ENCODE peak calls at places on chromosomes 4 and X, in seven cellular contexts. X is K562, V is HEK293T, G is H1, I is WTC11, H is HepG2, A is GM12878. L is an unnamed sample.

GRCh38 chrX:72540318-72540717 is 32.3 kb downstream of the HDAC8 start:
- DNase-seq in X (no peak), V (peak), G (no peak), I (no peak), H (peak), A (no peak), L (no peak)

GRCh38 chr4:7532043-7532442 is 97.3 kb upstream of the PSAPL1 start:
- DNase-seq in X (no peak), V (no peak), G (no peak), I (no peak), H (no peak), A (no peak), L (no peak)

GRCh38 chr4:36292551-36293188 is 11.3 kb downstream of the DTHD1 start:
- DNase-seq in X (no peak), V (no peak), G (no peak), I (no peak), H (no peak), A (no peak), L (no peak)

GRCh38 chr4:177119021-177119461 is 190.6 kb upstream of the NEIL3 start:
- DNase-seq in X (no peak), V (no peak), G (no peak), I (no peak), H (no peak), A (no peak), L (no peak)

GRCh38 chr4:17055788-17056187 is 157.3 kb upstream of the LDB2 start:
- DNase-seq in X (no peak), V (no peak), G (no peak), I (no peak), H (no peak), A (no peak), L (no peak)

GRCh38 chrX:100408643-100409315 is 1.3 kb downstream of the PCDH19 start:
- DNase-seq in X (no peak), V (no peak), G (peak), I (peak), H (no peak), A (no peak), L (no peak)

GRCh38 chrX:84186603-84187358 is 1.2 kb downstream of the RPS6KA6 start:
- DNase-seq in X (no peak), V (peak), G (peak), I (peak), H (no peak), A (no peak), L (no peak)

GRCh38 chrX:150482537-150483217 is 85.7 kb upstream of the MTM1 start:
- DNase-seq in X (peak), V (no peak), G (no peak), I (no peak), H (peak), A (no peak), L (peak)

GRCh38 chr4:155419266-155419665 is 42.5 kb upstream of the MAP9 start:
- DNase-seq in X (no peak), V (no peak), G (no peak), I (no peak), H (no peak), A (no peak), L (no peak)

GRCh38 chr4:6568689-6569332 is 6.2 kb upstream of the MAN2B2 start:
- DNase-seq in X (no peak), V (no peak), G (no peak), I (no peak), H (no peak), A (no peak), L (peak)

GRCh38 chr4:38855466-38855865 is 1.2 kb downstream of the TLR6 start:
- DNase-seq in X (no peak), V (no peak), G (no peak), I (no peak), H (no peak), A (no peak), L (no peak)

GRCh38 chr4:137312257-137312656 is 220.0 kb downstream of the PCDH18 start:
- DNase-seq in X (no peak), V (no peak), G (no peak), I (no peak), H (no peak), A (no peak), L (no peak)

GRCh38 chr4:140556372-140557085 is 12.2 kb downstream of the UCP1 start:
- DNase-seq in X (no peak), V (no peak), G (no peak), I (no peak), H (no peak), A (peak), L (no peak)
- TF ChIP-seq SP1 in X (no peak), V (no peak), G (no peak), I (no peak), H (no peak), A (no peak), L (no peak)

DNA sequence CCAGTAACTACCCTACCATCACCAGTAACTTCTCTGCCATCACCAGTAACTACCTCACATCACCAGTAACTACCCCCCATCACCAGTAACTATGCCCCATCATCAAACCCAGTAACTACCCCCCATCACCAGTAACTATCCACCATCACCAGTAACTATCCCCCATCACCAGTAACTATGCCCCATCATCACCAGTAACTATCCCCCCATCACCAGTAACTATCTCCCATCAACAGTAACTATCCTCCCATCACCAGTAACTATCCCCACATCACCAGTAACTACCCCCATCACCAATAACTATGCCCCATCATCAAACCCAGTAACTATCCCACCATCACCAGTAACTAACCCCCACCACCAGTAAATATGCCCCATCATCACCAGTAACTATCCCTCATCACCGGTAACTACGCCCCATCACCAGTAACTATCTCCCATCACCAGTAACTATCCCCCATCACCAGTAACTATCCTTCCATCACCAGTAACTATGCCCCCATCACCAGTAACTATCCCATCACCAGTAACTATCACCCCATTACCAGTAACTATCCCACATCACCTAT is 3.0 kb downstream of the ASMTL start:
- DNase-seq in X (no peak), V (no peak), G (no peak), I (no peak), H (no peak), A (no peak), L (no peak)
- TF ChIP-seq SP1 in X (no peak), V (no peak), G (no peak), I (no peak), H (no peak), A (no peak), L (no peak)

GRCh38 chr4:181976743-181977142 is 266.5 kb upstream of the TENM3 start:
- DNase-seq in X (no peak), V (no peak), G (no peak), I (no peak), H (no peak), A (no peak), L (no peak)
- TF ChIP-seq SP1 in X (no peak), V (no peak), G (no peak), I (no peak), H (no peak), A (no peak), L (no peak)

GRCh38 chr4:54498661-54499111 is 159.1 kb upstream of the KIT start:
- DNase-seq in X (no peak), V (no peak), G (no peak), I (no peak), H (no peak), A (no peak), L (no peak)
- TF ChIP-seq SP1 in X (no peak), V (no peak), G (no peak), I (no peak), H (no peak), A (no peak), L (no peak)

GRCh38 chr4:173958445-173958844 is 325.0 kb downstream of the FBXO8 start:
- DNase-seq in X (no peak), V (no peak), G (no peak), I (no peak), H (no peak), A (no peak), L (no peak)
- TF ChIP-seq SP1 in X (no peak), V (no peak), G (no peak), I (no peak), H (no peak), A (no peak), L (no peak)